ENCODE peak calls at places on chromosomes 12 and 14, in seven cellular contexts. L, Z, M, P, N, O and Q are unnamed samples.

GRCh38 chr12:110249105-110249504 is 31.9 kb upstream of the ATP2A2 start:
- DNase-seq in L (no peak), Z (peak; percentile 59), M (no peak), P (peak; percentile 30), N (no peak), O (no peak), Q (no peak)

GRCh38 chr14:101128478-101129450 is 225.2 kb upstream of the RTL1 start:
- DNase-seq in L (no peak), Z (peak; percentile 31), M (peak; percentile 41), P (no peak), N (no peak), O (no peak), Q (no peak)

GRCh38 chr12:5166976-5167375 is 123.3 kb downstream of the KCNA5 start:
- DNase-seq in L (no peak), Z (no peak), M (no peak), P (peak; percentile 4), N (no peak), O (no peak), Q (no peak)

GRCh38 chr14:43894534-43894933 is 612.5 kb downstream of the FSCB start:
- DNase-seq in L (no peak), Z (no peak), M (no peak), P (no peak), N (no peak), O (no peak), Q (no peak)

GRCh38 chr12:92068441-92068840 is 77.2 kb downstream of the BTG1 start:
- DNase-seq in L (no peak), Z (no peak), M (no peak), P (no peak), N (no peak), O (no peak), Q (no peak)

GRCh38 chr14:61477845-61478438 is 156.6 kb downstream of the PRKCH start:
- DNase-seq in L (peak; percentile 81), Z (peak; percentile 72), M (peak; percentile 96), P (peak; percentile 79), N (peak; percentile 29), O (peak; percentile 93), Q (peak; percentile 15)

GRCh38 chr12:64625243-64626077 is 15.2 kb downstream of the RASSF3 start:
- DNase-seq in L (peak; percentile 52), Z (peak; percentile 59), M (peak; percentile 91), P (peak; percentile 96), N (no peak), O (peak; percentile 84), Q (peak; percentile 20)

GRCh38 chr14:100078216-100078780 is 13.1 kb downstream of the EVL start:
- DNase-seq in L (no peak), Z (no peak), M (no peak), P (no peak), N (no peak), O (no peak), Q (no peak)

GRCh38 chr12:116794725-116795124 is 56.6 kb downstream of the RNFT2 start:
- DNase-seq in L (no peak), Z (no peak), M (no peak), P (no peak), N (no peak), O (no peak), Q (no peak)

GRCh38 chr12:32139064-32139421 is 32.4 kb downstream of the BICD1 start:
- DNase-seq in L (no peak), Z (no peak), M (no peak), P (peak; percentile 39), N (no peak), O (no peak), Q (no peak)

GRCh38 chr12:68623984-68624383 is 13.3 kb downstream of the RAP1B start:
- DNase-seq in L (no peak), Z (no peak), M (no peak), P (no peak), N (no peak), O (no peak), Q (no peak)

GRCh38 chr12:68537571-68537970 is 73.1 kb upstream of the RAP1B start:
- DNase-seq in L (no peak), Z (no peak), M (no peak), P (no peak), N (no peak), O (no peak), Q (no peak)

GRCh38 chr12:46663297-46663696 is 162.5 kb downstream of the SLC38A4 start:
- DNase-seq in L (no peak), Z (no peak), M (no peak), P (no peak), N (no peak), O (no peak), Q (no peak)

GRCh38 chr14:22386924-22387775 is 201.9 kb downstream of the DAD1 start:
- DNase-seq in L (no peak), Z (no peak), M (no peak), P (peak; percentile 77), N (no peak), O (no peak), Q (no peak)

GRCh38 chr12:6603095-6603567 is 4.0 kb downstream of the CHD4 start:
- DNase-seq in L (peak; percentile 69), Z (peak; percentile 82), M (peak; percentile 86), P (peak; percentile 13), N (peak; percentile 41), O (peak; percentile 81), Q (no peak)

GRCh38 chr12:48349471-48349870 is 1.2 kb downstream of the ZNF641 start:
- DNase-seq in L (peak; percentile 58), Z (peak; percentile 59), M (no peak), P (peak; percentile 19), N (no peak), O (peak; percentile 77), Q (no peak)

GRCh38 chr14:36503771-36504741 is 16.0 kb downstream of the NKX2-1 start:
- DNase-seq in L (no peak), Z (no peak), M (no peak), P (no peak), N (no peak), O (no peak), Q (no peak)
- H3K27me3 ChIP-seq in L (peaks cover 100% of the 10 kb centered on the region), Z (peaks cover 14% of the 10 kb centered on the region), M (peaks cover 84% of the 10 kb centered on the region), P (peaks cover 89% of the 10 kb centered on the region), N (peaks cover 17% of the 10 kb centered on the region), O (peaks cover 6% of the 10 kb centered on the region), Q (peaks cover 40% of the 10 kb centered on the region)

DNA sequence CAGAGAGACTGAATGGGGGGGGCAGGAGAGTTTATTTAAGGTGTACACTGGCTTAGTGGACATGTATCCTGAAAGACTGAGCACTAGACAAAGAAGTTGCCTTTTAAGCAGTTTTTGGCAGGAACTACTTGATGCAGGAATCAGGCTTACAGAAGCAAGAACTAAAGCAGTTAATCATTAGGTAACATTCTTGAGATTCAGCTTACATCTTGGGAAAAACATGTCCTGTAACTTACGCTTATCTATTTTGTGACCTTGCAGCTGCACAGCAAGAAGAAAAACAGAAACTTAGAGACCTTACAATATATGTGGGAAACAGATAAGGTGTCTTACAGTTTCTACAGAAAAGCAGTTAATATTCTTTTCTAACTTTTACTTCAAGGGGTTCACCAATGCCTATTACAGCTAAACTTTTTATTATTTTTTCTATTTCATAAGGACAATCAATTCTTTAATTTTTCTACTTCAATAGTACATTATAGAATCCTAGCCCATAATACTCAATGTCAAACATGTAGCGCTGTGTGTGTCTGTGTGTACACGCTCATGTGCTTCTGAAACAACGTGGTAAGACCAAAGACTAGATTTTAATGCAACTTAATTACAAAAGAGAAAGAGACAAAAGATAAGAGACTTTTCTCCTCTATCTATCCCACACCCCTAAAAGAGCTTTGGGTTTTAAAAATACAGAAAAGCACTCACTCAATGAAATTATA is 276.9 kb downstream of the PRKD1 start:
- DNase-seq in L (no peak), Z (no peak), M (no peak), P (no peak), N (no peak), O (no peak), Q (no peak)
- H3K9me3 ChIP-seq in L (peaks cover 49% of the 10 kb centered on the region), Z (peaks cover 9% of the 10 kb centered on the region), M (peaks cover 4% of the 10 kb centered on the region), P (peaks cover 4% of the 10 kb centered on the region), N (no peaks in the 10 kb centered on the region), O (no peaks in the 10 kb centered on the region), Q (peaks cover 13% of the 10 kb centered on the region)

GRCh38 chr14:70189678-70190077 is 927 bp upstream of the SLC8A3 start:
- DNase-seq in L (no peak), Z (no peak), M (no peak), P (no peak), N (no peak), O (no peak), Q (no peak)

GRCh38 chr14:70183991-70184390 is 4.8 kb downstream of the SLC8A3 start:
- DNase-seq in L (no peak), Z (no peak), M (no peak), P (no peak), N (no peak), O (no peak), Q (no peak)

GRCh38 chr14:70188292-70188607 is 501 bp downstream of the SLC8A3 start:
- DNase-seq in L (no peak), Z (peak; percentile 78), M (no peak), P (peak; percentile 21), N (no peak), O (no peak), Q (no peak)

GRCh38 chr14:70188608-70189540 is at the start of gene SLC8A3:
- DNase-seq in L (no peak), Z (peak; percentile 86), M (no peak), P (peak; percentile 35), N (no peak), O (peak; percentile 74), Q (no peak)

GRCh38 chr14:70186826-70187483 is 1.8 kb downstream of the SLC8A3 start:
- DNase-seq in L (peak; percentile 13), Z (peak; percentile 95), M (no peak), P (peak; percentile 19), N (no peak), O (no peak), Q (no peak)
- H3K27me3 ChIP-seq in L (peaks cover 61% of the 10 kb centered on the region), Z (no peaks in the 10 kb centered on the region), M (peaks cover 41% of the 10 kb centered on the region), P (peaks cover 30% of the 10 kb centered on the region), N (peaks cover 12% of the 10 kb centered on the region), O (no peaks in the 10 kb centered on the region), Q (peaks cover 6% of the 10 kb centered on the region)

GRCh38 chr12:24881724-24882371 is 67.1 kb downstream of the BCAT1 start:
- DNase-seq in L (no peak), Z (no peak), M (no peak), P (no peak), N (no peak), O (no peak), Q (no peak)

GRCh38 chr12:24880732-24881131 is 68.2 kb downstream of the BCAT1 start:
- DNase-seq in L (no peak), Z (no peak), M (no peak), P (no peak), N (no peak), O (no peak), Q (no peak)

GRCh38 chr12:24884911-24885310 is 64.0 kb downstream of the BCAT1 start:
- DNase-seq in L (no peak), Z (no peak), M (no peak), P (no peak), N (no peak), O (no peak), Q (no peak)

GRCh38 chr12:24879644-24880043 is 69.3 kb downstream of the BCAT1 start:
- DNase-seq in L (no peak), Z (no peak), M (no peak), P (no peak), N (no peak), O (no peak), Q (no peak)

DNA sequence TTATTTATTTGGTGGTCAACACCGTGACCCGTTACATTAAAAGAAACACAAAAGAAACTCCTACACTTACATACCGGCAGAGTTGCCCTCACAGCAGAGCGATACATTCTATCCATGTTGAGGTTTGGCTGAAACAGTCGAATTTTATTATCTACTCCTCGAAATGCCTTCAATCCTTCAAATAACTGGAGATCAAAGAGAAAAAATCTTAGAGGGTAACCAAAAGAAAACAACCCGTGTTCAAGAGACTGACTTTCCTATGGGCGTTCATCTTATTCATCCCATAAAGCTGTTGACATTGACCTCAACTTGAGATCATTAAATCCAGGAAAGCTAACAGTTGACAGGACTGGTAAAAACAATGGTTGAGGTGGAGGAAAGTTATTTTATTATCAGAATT is 67.7 kb downstream of the BCAT1 start:
- DNase-seq in L (no peak), Z (no peak), M (no peak), P (no peak), N (no peak), O (no peak), Q (no peak)
- H3K9me3 ChIP-seq in L (no peaks in the 10 kb centered on the region), Z (no peaks in the 10 kb centered on the region), M (no peaks in the 10 kb centered on the region), P (no peaks in the 10 kb centered on the region), N (no peaks in the 10 kb centered on the region), O (no peaks in the 10 kb centered on the region), Q (no peaks in the 10 kb centered on the region)